ENCODE peak calls at places on chromosomes 11 and 22, in four cellular contexts. V is ecto neural progenitor cell, L is colonic mucosa, W is NCI-H510A treated with DMSO at 0.1 percent for 48 hours. U is an unnamed sample.

GRCh38 chr11:128884703-128885338 is 6.3 kb upstream of the KCNJ5 start:
- DNase-seq in W (peak; percentile 88), V (no peak), L (peak; percentile 80), U (no peak)

GRCh38 chr11:86171627-86172026 is 72.9 kb upstream of the EED start:
- DNase-seq in L (no peak), V (no peak), W (no peak), U (no peak)

GRCh38 chr22:23685205-23685784 is 5.5 kb upstream of the RGL4 start:
- DNase-seq in L (no peak), V (no peak), W (no peak), U (no peak)

GRCh38 chr22:27771637-27772369 is 29.8 kb downstream of the MN1 start:
- DNase-seq in L (no peak), W (no peak), V (no peak), U (no peak)

GRCh38 chr11:12922418-12922817 is 86.7 kb upstream of the RASSF10 start:
- DNase-seq in W (no peak), V (no peak), L (no peak), U (no peak)

GRCh38 chr11:15972838-15973237 is 383.5 kb downstream of the SOX6 start:
- DNase-seq in L (no peak), V (no peak), W (peak; percentile 11), U (no peak)

GRCh38 chr11:119594639-119595249 is 134.3 kb downstream of the NECTIN1 start:
- DNase-seq in V (no peak), L (no peak), W (no peak), U (no peak)

GRCh38 chr11:99645934-99646333 is 625.2 kb downstream of the CNTN5 start:
- DNase-seq in V (no peak), W (no peak), L (no peak), U (no peak)

GRCh38 chr11:22875869-22876473 is 15.7 kb upstream of the CCDC179 start:
- DNase-seq in L (peak; percentile 83), V (peak; percentile 50), W (peak; percentile 83), U (no peak)